ENCODE peak calls at places on chromosomes 6 and 20, in ten cellular contexts. One of them, this sample, is unnamed.

GRCh38 chr20:32823078-32823477 is 3.3 kb downstream of the MAPRE1 start:
- DNase-seq in NCI-H1417: no peak
- DNase-seq in stimulated activated CD4-positive, alpha-beta T cell treated with anti-CD3 and anti-CD28 coated beads, Interleukin-1b, Interleukin-23, amount 100 ng/mL, for 48 hours: peak
- DNase-seq in mesenchymal stem cell: peak
- DNase-seq in globus pallidus: no peak
- DNase-seq in iris pigment epithelial cell: peak
- DNase-seq in endodermal cell: no peak
- DNase-seq in IMR-90: peak
- DNase-seq in H4: peak
- DNase-seq in mesothelial cell of epicardium: no peak
- DNase-seq in this sample: peak

GRCh38 chr6:139262519-139263300 is 29.1 kb downstream of the TXLNB start:
- DNase-seq in stimulated activated CD4-positive, alpha-beta T cell treated with anti-CD3 and anti-CD28 coated beads, Interleukin-1b, Interleukin-23, amount 100 ng/mL, for 48 hours: peak
- DNase-seq in mesothelial cell of epicardium: no peak
- DNase-seq in NCI-H1417: peak
- DNase-seq in endodermal cell: no peak
- DNase-seq in H4: no peak
- DNase-seq in globus pallidus: no peak
- DNase-seq in IMR-90: peak
- DNase-seq in iris pigment epithelial cell: no peak
- DNase-seq in mesenchymal stem cell: no peak
- DNase-seq in this sample: peak

GRCh38 chr20:10216146-10216741 is 2.4 kb upstream of the SNAP25 start:
- DNase-seq in endodermal cell: no peak
- DNase-seq in H4: peak
- DNase-seq in iris pigment epithelial cell: no peak
- DNase-seq in IMR-90: peak
- DNase-seq in NCI-H1417: peak
- DNase-seq in globus pallidus: peak
- DNase-seq in stimulated activated CD4-positive, alpha-beta T cell treated with anti-CD3 and anti-CD28 coated beads, Interleukin-1b, Interleukin-23, amount 100 ng/mL, for 48 hours: no peak
- DNase-seq in mesenchymal stem cell: peak
- DNase-seq in mesothelial cell of epicardium: no peak
- DNase-seq in this sample: no peak

GRCh38 chr6:52975580-52975979 is 19.5 kb downstream of the GSTA4 start:
- DNase-seq in endodermal cell: no peak
- DNase-seq in NCI-H1417: no peak
- DNase-seq in globus pallidus: no peak
- DNase-seq in H4: no peak
- DNase-seq in iris pigment epithelial cell: peak
- DNase-seq in mesenchymal stem cell: no peak
- DNase-seq in IMR-90: peak
- DNase-seq in mesothelial cell of epicardium: no peak
- DNase-seq in stimulated activated CD4-positive, alpha-beta T cell treated with anti-CD3 and anti-CD28 coated beads, Interleukin-1b, Interleukin-23, amount 100 ng/mL, for 48 hours: no peak
- DNase-seq in this sample: no peak

GRCh38 chr20:58711266-58712051 is 18.9 kb downstream of the NPEPL1 start:
- DNase-seq in globus pallidus: no peak
- DNase-seq in stimulated activated CD4-positive, alpha-beta T cell treated with anti-CD3 and anti-CD28 coated beads, Interleukin-1b, Interleukin-23, amount 100 ng/mL, for 48 hours: no peak
- DNase-seq in IMR-90: no peak
- DNase-seq in H4: no peak
- DNase-seq in endodermal cell: peak
- DNase-seq in mesothelial cell of epicardium: peak
- DNase-seq in NCI-H1417: no peak
- DNase-seq in mesenchymal stem cell: no peak
- DNase-seq in iris pigment epithelial cell: no peak
- DNase-seq in this sample: no peak

GRCh38 chr6:17808609-17809008 is 101.9 kb upstream of the NUP153 start:
- DNase-seq in mesenchymal stem cell: no peak
- DNase-seq in mesothelial cell of epicardium: no peak
- DNase-seq in endodermal cell: no peak
- DNase-seq in H4: no peak
- DNase-seq in stimulated activated CD4-positive, alpha-beta T cell treated with anti-CD3 and anti-CD28 coated beads, Interleukin-1b, Interleukin-23, amount 100 ng/mL, for 48 hours: no peak
- DNase-seq in NCI-H1417: no peak
- DNase-seq in globus pallidus: no peak
- DNase-seq in iris pigment epithelial cell: no peak
- DNase-seq in IMR-90: peak
- DNase-seq in this sample: peak

GRCh38 chr6:130927305-130927704 is 100.1 kb downstream of the SMLR1 start:
- DNase-seq in stimulated activated CD4-positive, alpha-beta T cell treated with anti-CD3 and anti-CD28 coated beads, Interleukin-1b, Interleukin-23, amount 100 ng/mL, for 48 hours: no peak
- DNase-seq in globus pallidus: no peak
- DNase-seq in H4: no peak
- DNase-seq in mesenchymal stem cell: no peak
- DNase-seq in NCI-H1417: peak
- DNase-seq in IMR-90: no peak
- DNase-seq in mesothelial cell of epicardium: no peak
- DNase-seq in endodermal cell: no peak
- DNase-seq in iris pigment epithelial cell: no peak
- DNase-seq in this sample: peak

GRCh38 chr6:37272834-37273566 is 15.1 kb upstream of the TMEM217 start:
- DNase-seq in endodermal cell: no peak
- DNase-seq in mesothelial cell of epicardium: no peak
- DNase-seq in NCI-H1417: no peak
- DNase-seq in mesenchymal stem cell: no peak
- DNase-seq in globus pallidus: no peak
- DNase-seq in iris pigment epithelial cell: no peak
- DNase-seq in stimulated activated CD4-positive, alpha-beta T cell treated with anti-CD3 and anti-CD28 coated beads, Interleukin-1b, Interleukin-23, amount 100 ng/mL, for 48 hours: no peak
- DNase-seq in H4: no peak
- DNase-seq in IMR-90: no peak
- DNase-seq in this sample: no peak

GRCh38 chr6:37631295-37631694 is 66.4 kb downstream of the MDGA1 start:
- DNase-seq in mesenchymal stem cell: no peak
- DNase-seq in globus pallidus: no peak
- DNase-seq in NCI-H1417: no peak
- DNase-seq in IMR-90: no peak
- DNase-seq in stimulated activated CD4-positive, alpha-beta T cell treated with anti-CD3 and anti-CD28 coated beads, Interleukin-1b, Interleukin-23, amount 100 ng/mL, for 48 hours: no peak
- DNase-seq in H4: no peak
- DNase-seq in iris pigment epithelial cell: no peak
- DNase-seq in endodermal cell: no peak
- DNase-seq in mesothelial cell of epicardium: no peak
- DNase-seq in this sample: no peak